ENCODE peak calls at places on chromosomes 3 and 15, in four cellular contexts. One of them, this sample, is unnamed. For H3K4me1, the result is how much of the 10 kb centered on the place peaks cover.

GRCh38 chr3:178352300-178353021 is 183.8 kb upstream of the KCNMB2 start:
- DNase-seq in hepatocyte: peak
- DNase-seq in IMR-90: peak
- DNase-seq in CD8-positive, alpha-beta memory T cell: no peak
- DNase-seq in this sample: peak

GRCh38 chr3:192892981-192893827 is 24.5 kb downstream of the MB21D2 start:
- DNase-seq in hepatocyte: peak
- DNase-seq in IMR-90: peak
- DNase-seq in CD8-positive, alpha-beta memory T cell: peak
- DNase-seq in this sample: peak

GRCh38 chr3:172539273-172539672 is 16.0 kb upstream of the TNFSF10 start:
- DNase-seq in hepatocyte: no peak
- DNase-seq in IMR-90: no peak
- DNase-seq in CD8-positive, alpha-beta memory T cell: no peak
- DNase-seq in this sample: no peak

GRCh38 chr3:184748219-184749135 is 36.6 kb upstream of the MAGEF1 start:
- DNase-seq in hepatocyte: peak
- DNase-seq in IMR-90: peak
- DNase-seq in CD8-positive, alpha-beta memory T cell: no peak
- DNase-seq in this sample: peak

GRCh38 chr3:47225310-47225906 is 57.2 kb downstream of the KIF9 start:
- DNase-seq in hepatocyte: no peak
- DNase-seq in IMR-90: peak
- DNase-seq in CD8-positive, alpha-beta memory T cell: no peak
- DNase-seq in this sample: no peak

GRCh38 chr3:84547971-84548970 is 410.5 kb upstream of the CADM2 start:
- DNase-seq in hepatocyte: peak
- DNase-seq in IMR-90: no peak
- DNase-seq in CD8-positive, alpha-beta memory T cell: no peak
- DNase-seq in this sample: peak

GRCh38 chr3:5011555-5012256 is 32.5 kb downstream of the BHLHE40 start:
- DNase-seq in hepatocyte: no peak
- DNase-seq in IMR-90: no peak
- DNase-seq in CD8-positive, alpha-beta memory T cell: no peak
- DNase-seq in this sample: no peak

GRCh38 chr3:38834110-38834509 is 18.1 kb upstream of the SCN10A start:
- DNase-seq in hepatocyte: peak
- DNase-seq in IMR-90: peak
- DNase-seq in CD8-positive, alpha-beta memory T cell: no peak
- DNase-seq in this sample: no peak

GRCh38 chr3:52487050-52487787 is 7.9 kb upstream of the STAB1 start:
- DNase-seq in hepatocyte: no peak
- DNase-seq in IMR-90: no peak
- DNase-seq in CD8-positive, alpha-beta memory T cell: no peak
- DNase-seq in this sample: no peak

GRCh38 chr15:26561994-26562730 is 210.7 kb downstream of the GABRB3 start:
- DNase-seq in hepatocyte: no peak
- DNase-seq in IMR-90: no peak
- DNase-seq in CD8-positive, alpha-beta memory T cell: no peak
- DNase-seq in this sample: no peak

GRCh38 chr3:149151843-149152242 is 22.4 kb downstream of the HPS3 start:
- DNase-seq in hepatocyte: no peak
- DNase-seq in IMR-90: peak
- DNase-seq in CD8-positive, alpha-beta memory T cell: no peak
- DNase-seq in this sample: no peak

GRCh38 chr3:30286007-30286669 is 320.3 kb upstream of the TGFBR2 start:
- DNase-seq in hepatocyte: peak
- DNase-seq in IMR-90: peak
- DNase-seq in CD8-positive, alpha-beta memory T cell: no peak
- DNase-seq in this sample: peak

GRCh38 chr3:142315083-142315482 is 89.7 kb upstream of the GK5 start:
- DNase-seq in hepatocyte: no peak
- DNase-seq in IMR-90: peak
- DNase-seq in CD8-positive, alpha-beta memory T cell: no peak
- DNase-seq in this sample: no peak

GRCh38 chr15:75786564-75786925 is 56.7 kb upstream of the UBE2Q2 start:
- DNase-seq in hepatocyte: no peak
- DNase-seq in IMR-90: no peak
- DNase-seq in CD8-positive, alpha-beta memory T cell: no peak
- DNase-seq in this sample: no peak

GRCh38 chr3:41690766-41691563 is 270.9 kb downstream of the ULK4 start:
- DNase-seq in hepatocyte: peak
- DNase-seq in IMR-90: no peak
- DNase-seq in CD8-positive, alpha-beta memory T cell: no peak
- DNase-seq in this sample: peak

GRCh38 chr15:52879145-52879544 is 89.0 kb upstream of the ONECUT1 start:
- DNase-seq in hepatocyte: no peak
- DNase-seq in IMR-90: no peak
- DNase-seq in CD8-positive, alpha-beta memory T cell: no peak
- DNase-seq in this sample: no peak

GRCh38 chr3:113431811-113432210 is 9.5 kb downstream of the CFAP44 start:
- DNase-seq in hepatocyte: no peak
- DNase-seq in IMR-90: peak
- DNase-seq in CD8-positive, alpha-beta memory T cell: no peak
- DNase-seq in this sample: no peak

GRCh38 chr3:87069021-87069420 is 78.1 kb upstream of the VGLL3 start:
- DNase-seq in hepatocyte: no peak
- DNase-seq in IMR-90: no peak
- DNase-seq in CD8-positive, alpha-beta memory T cell: no peak
- DNase-seq in this sample: no peak

GRCh38 chr3:131283862-131284261 is 97.7 kb upstream of the NUDT16 start:
- DNase-seq in hepatocyte: no peak
- DNase-seq in IMR-90: no peak
- DNase-seq in CD8-positive, alpha-beta memory T cell: no peak
- DNase-seq in this sample: no peak

GRCh38 chr15:87368511-87368910 is 888.0 kb downstream of the NTRK3 start:
- DNase-seq in hepatocyte: no peak
- DNase-seq in IMR-90: peak
- DNase-seq in CD8-positive, alpha-beta memory T cell: no peak
- DNase-seq in this sample: no peak

GRCh38 chr15:28900041-28900891 is 14.5 kb downstream of the APBA2 start:
- DNase-seq in hepatocyte: no peak
- DNase-seq in IMR-90: no peak
- DNase-seq in CD8-positive, alpha-beta memory T cell: no peak
- DNase-seq in this sample: no peak

GRCh38 chr15:36936652-36937051 is 163.7 kb downstream of the MEIS2 start:
- DNase-seq in hepatocyte: no peak
- DNase-seq in IMR-90: peak
- DNase-seq in CD8-positive, alpha-beta memory T cell: no peak
- DNase-seq in this sample: no peak

GRCh38 chr3:187739125-187739560 is 6.1 kb downstream of the BCL6 start:
- DNase-seq in hepatocyte: no peak
- DNase-seq in IMR-90: no peak
- DNase-seq in CD8-positive, alpha-beta memory T cell: no peak
- DNase-seq in this sample: no peak

GRCh38 chr3:152076148-152076547 is 192.6 kb upstream of the MBNL1 start:
- DNase-seq in hepatocyte: no peak
- DNase-seq in IMR-90: peak
- DNase-seq in CD8-positive, alpha-beta memory T cell: no peak
- DNase-seq in this sample: peak

GRCh38 chr3:29385056-29385455 is 104.2 kb downstream of the RBMS3 start:
- DNase-seq in hepatocyte: no peak
- DNase-seq in IMR-90: no peak
- DNase-seq in CD8-positive, alpha-beta memory T cell: no peak
- DNase-seq in this sample: no peak

GRCh38 chr3:127081001-127081720 is 98.2 kb downstream of the PLXNA1 start:
- DNase-seq in hepatocyte: no peak
- DNase-seq in IMR-90: no peak
- DNase-seq in CD8-positive, alpha-beta memory T cell: no peak
- DNase-seq in this sample: no peak

GRCh38 chr15:89888214-89888804 is 5.5 kb downstream of the AP3S2 start:
- DNase-seq in hepatocyte: peak
- DNase-seq in IMR-90: peak
- DNase-seq in CD8-positive, alpha-beta memory T cell: no peak
- DNase-seq in this sample: peak

GRCh38 chr3:155805204-155805801 is 775 bp downstream of the C3orf33 start:
- DNase-seq in hepatocyte: no peak
- DNase-seq in IMR-90: no peak
- DNase-seq in CD8-positive, alpha-beta memory T cell: peak
- DNase-seq in this sample: peak

GRCh38 chr15:39466428-39466827 is 114.5 kb upstream of the THBS1 start:
- DNase-seq in hepatocyte: no peak
- DNase-seq in IMR-90: peak
- DNase-seq in CD8-positive, alpha-beta memory T cell: no peak
- DNase-seq in this sample: no peak

GRCh38 chr3:138976047-138976446 is 29.0 kb downstream of the FOXL2NB start:
- DNase-seq in hepatocyte: no peak
- DNase-seq in IMR-90: no peak
- DNase-seq in CD8-positive, alpha-beta memory T cell: no peak
- DNase-seq in this sample: no peak

GRCh38 chr15:63939531-63940130 is 105.9 kb upstream of the HERC1 start:
- DNase-seq in hepatocyte: no peak
- DNase-seq in IMR-90: peak
- DNase-seq in CD8-positive, alpha-beta memory T cell: peak
- DNase-seq in this sample: peak

GRCh38 chr15:74626752-74627692 is 11.4 kb downstream of the CLK3 start:
- DNase-seq in hepatocyte: no peak
- DNase-seq in IMR-90: no peak
- DNase-seq in CD8-positive, alpha-beta memory T cell: no peak
- DNase-seq in this sample: no peak

GRCh38 chr15:71826196-71826595 is 15.8 kb downstream of the NR2E3 start:
- DNase-seq in hepatocyte: no peak
- DNase-seq in IMR-90: no peak
- DNase-seq in CD8-positive, alpha-beta memory T cell: no peak
- DNase-seq in this sample: no peak

GRCh38 chr3:133437391-133438093 is 37.7 kb downstream of the BFSP2 start:
- DNase-seq in hepatocyte: no peak
- DNase-seq in IMR-90: peak
- DNase-seq in CD8-positive, alpha-beta memory T cell: no peak
- DNase-seq in this sample: no peak

GRCh38 chr15:30859091-30859874 is 44.4 kb upstream of the FAN1 start:
- DNase-seq in hepatocyte: peak
- DNase-seq in IMR-90: peak
- DNase-seq in CD8-positive, alpha-beta memory T cell: no peak
- DNase-seq in this sample: no peak

GRCh38 chr3:52119826-52120225 is 34.4 kb downstream of the POC1A start:
- DNase-seq in hepatocyte: no peak
- DNase-seq in IMR-90: no peak
- DNase-seq in CD8-positive, alpha-beta memory T cell: no peak
- DNase-seq in this sample: no peak

GRCh38 chr3:159830523-159831151 is 158.0 kb upstream of the IL12A start:
- DNase-seq in hepatocyte: no peak
- DNase-seq in IMR-90: peak
- DNase-seq in CD8-positive, alpha-beta memory T cell: no peak
- DNase-seq in this sample: no peak

DNA sequence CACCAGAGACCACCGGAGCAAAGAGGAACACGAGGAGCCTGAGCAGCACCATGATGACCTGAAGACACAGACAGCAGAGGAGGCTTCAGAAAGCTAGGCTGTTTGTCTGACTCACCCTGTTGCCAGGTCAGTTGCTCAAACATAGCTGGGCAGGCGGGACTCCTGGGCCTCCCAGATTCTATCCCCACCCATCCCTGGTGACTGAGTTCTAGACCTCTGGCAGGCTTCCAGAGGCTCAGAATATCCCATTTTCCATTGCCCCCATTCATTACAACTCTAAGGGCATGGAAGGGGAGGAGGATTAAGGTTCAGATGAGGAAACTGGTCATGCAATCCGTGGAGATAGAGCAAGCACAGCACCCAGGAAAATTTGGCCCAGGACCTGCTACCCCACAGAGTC is at the start of gene CDHR4:
- DNase-seq in hepatocyte: peak
- DNase-seq in IMR-90: peak
- DNase-seq in CD8-positive, alpha-beta memory T cell: no peak
- DNase-seq in this sample: no peak
- H3K27ac ChIP-seq in hepatocyte: no peak
- H3K27ac ChIP-seq in IMR-90: no peak
- H3K27ac ChIP-seq in CD8-positive, alpha-beta memory T cell: no peak
- H3K27ac ChIP-seq in this sample: no peak

DNA sequence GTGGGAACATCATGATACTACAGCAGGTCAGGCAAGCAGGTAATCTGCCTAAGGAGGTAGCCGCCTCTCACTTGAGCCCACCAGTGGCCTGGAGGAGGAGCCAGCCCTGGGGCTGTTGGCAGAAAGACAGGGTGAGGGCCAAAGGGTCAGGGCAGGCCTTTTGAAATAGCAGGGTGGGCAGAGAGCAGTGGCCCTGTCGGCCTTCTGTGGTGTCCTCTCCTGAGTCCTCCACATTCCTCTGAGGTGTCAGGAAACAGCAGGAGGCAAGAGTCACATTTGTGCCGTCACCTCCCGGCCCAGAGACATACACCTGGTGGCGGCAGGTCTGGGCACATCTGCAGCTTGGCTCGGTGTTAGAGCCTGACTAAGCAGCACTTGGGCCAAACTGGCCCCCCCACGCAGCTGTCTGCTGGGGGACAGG is 3.9 kb upstream of the BNC1 start:
- DNase-seq in hepatocyte: no peak
- DNase-seq in IMR-90: no peak
- DNase-seq in CD8-positive, alpha-beta memory T cell: no peak
- DNase-seq in this sample: no peak
- H3K4me1 ChIP-seq in hepatocyte: under half
- H3K4me1 ChIP-seq in IMR-90: under half
- H3K4me1 ChIP-seq in CD8-positive, alpha-beta memory T cell: under half
- H3K4me1 ChIP-seq in this sample: under half

GRCh38 chr3:122975163-122975923 is 52.2 kb downstream of the SEMA5B start:
- DNase-seq in hepatocyte: peak
- DNase-seq in IMR-90: peak
- DNase-seq in CD8-positive, alpha-beta memory T cell: peak
- DNase-seq in this sample: no peak
- H3K4me3 ChIP-seq in hepatocyte: no peak
- H3K4me3 ChIP-seq in IMR-90: no peak
- H3K4me3 ChIP-seq in CD8-positive, alpha-beta memory T cell: no peak
- H3K4me3 ChIP-seq in this sample: no peak

GRCh38 chr3:44981751-44982150 is 5.7 kb downstream of the EXOSC7 start:
- DNase-seq in hepatocyte: no peak
- DNase-seq in IMR-90: no peak
- DNase-seq in CD8-positive, alpha-beta memory T cell: no peak
- DNase-seq in this sample: no peak

GRCh38 chr3:44982817-44983216 is 6.8 kb downstream of the EXOSC7 start:
- DNase-seq in hepatocyte: no peak
- DNase-seq in IMR-90: no peak
- DNase-seq in CD8-positive, alpha-beta memory T cell: no peak
- DNase-seq in this sample: no peak

GRCh38 chr3:44983413-44984040 is 7.5 kb downstream of the EXOSC7 start:
- DNase-seq in hepatocyte: no peak
- DNase-seq in IMR-90: no peak
- DNase-seq in CD8-positive, alpha-beta memory T cell: no peak
- DNase-seq in this sample: no peak

GRCh38 chr3:44987318-44987717 is 11.3 kb downstream of the EXOSC7 start:
- DNase-seq in hepatocyte: no peak
- DNase-seq in IMR-90: no peak
- DNase-seq in CD8-positive, alpha-beta memory T cell: no peak
- DNase-seq in this sample: no peak

DNA sequence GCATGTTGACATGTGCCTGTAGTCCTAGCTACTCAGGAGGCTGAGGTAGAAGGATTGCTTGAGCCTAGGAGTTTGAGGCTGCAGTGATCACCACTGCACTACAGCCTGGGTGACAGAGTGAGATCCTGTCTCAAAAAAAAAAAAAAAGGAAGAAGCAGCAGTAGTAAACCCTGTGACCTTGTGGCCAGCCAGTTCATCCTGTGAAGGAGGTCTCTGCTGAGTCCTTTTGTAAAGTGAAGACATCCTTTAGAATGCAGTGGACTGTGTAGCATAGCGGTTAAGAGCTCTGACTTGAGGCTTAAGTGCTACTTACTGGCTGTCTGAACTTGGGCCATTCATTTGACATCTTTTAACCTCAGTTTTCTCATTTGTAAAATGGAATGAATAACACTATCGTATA is 8.3 kb downstream of the EXOSC7 start:
- DNase-seq in hepatocyte: no peak
- DNase-seq in IMR-90: no peak
- DNase-seq in CD8-positive, alpha-beta memory T cell: no peak
- DNase-seq in this sample: no peak
- H3K27ac ChIP-seq in hepatocyte: no peak
- H3K27ac ChIP-seq in IMR-90: no peak
- H3K27ac ChIP-seq in CD8-positive, alpha-beta memory T cell: no peak
- H3K27ac ChIP-seq in this sample: no peak